ENCODE peak calls at places on chromosomes 16 and 17, in four cellular contexts. V, D, X and E are unnamed samples. For H3K4me1, the result is how much of the 10 kb centered on the place peaks cover.

GRCh38 chr16:84067640-84068039 is 25.0 kb upstream of the SLC38A8 start:
- DNase-seq in V (no peak), D (no peak), X (no peak), E (no peak)

GRCh38 chr17:37592291-37592690 is 16.9 kb downstream of the SYNRG start:
- DNase-seq in V (no peak), D (no peak), X (no peak), E (no peak)

GRCh38 chr17:2406903-2407790 is 6.3 kb upstream of the MNT start:
- DNase-seq in V (peak), D (peak), X (peak), E (no peak)

GRCh38 chr17:65389426-65389825 is 172.0 kb downstream of the AXIN2 start:
- DNase-seq in V (no peak), D (no peak), X (no peak), E (no peak)

GRCh38 chr17:40038882-40039513 is 15.2 kb downstream of the MED24 start:
- DNase-seq in V (peak), D (peak), X (peak), E (no peak)

GRCh38 chr16:31016018-31016417 is 5.6 kb upstream of the STX1B start:
- DNase-seq in V (no peak), D (no peak), X (no peak), E (no peak)

GRCh38 chr16:75267631-75268264 is 16.3 kb upstream of the BCAR1 start:
- DNase-seq in V (peak), D (peak), X (peak), E (no peak)

GRCh38 chr17:4591529-4591928 is 7.2 kb downstream of the SMTNL2 start:
- DNase-seq in V (no peak), D (no peak), X (no peak), E (no peak)

GRCh38 chr17:74758846-74759163 is 10.4 kb downstream of the NHERF1 start:
- DNase-seq in V (no peak), D (no peak), X (peak), E (no peak)

GRCh38 chr16:13039526-13039925 is 138.1 kb downstream of the SHISA9 start:
- DNase-seq in V (no peak), D (no peak), X (no peak), E (no peak)

GRCh38 chr17:4852504-4853075 is 19.4 kb downstream of the MINK1 start:
- DNase-seq in V (no peak), D (no peak), X (no peak), E (no peak)

GRCh38 chr16:82843606-82844271 is 217.0 kb downstream of the CDH13 start:
- DNase-seq in V (no peak), D (no peak), X (no peak), E (no peak)

GRCh38 chr17:52202572-52202876 is 44.0 kb upstream of the CA10 start:
- DNase-seq in V (no peak), D (no peak), X (no peak), E (no peak)

GRCh38 chr16:2712546-2712945 is 7.5 kb downstream of the PRSS27 start:
- DNase-seq in V (no peak), D (no peak), X (no peak), E (no peak)

GRCh38 chr16:72300892-72301291 is 128.9 kb upstream of the PMFBP1 start:
- DNase-seq in V (no peak), D (no peak), X (no peak), E (no peak)

GRCh38 chr17:11031787-11032186 is 193.9 kb upstream of the PIRT start:
- DNase-seq in V (no peak), D (no peak), X (no peak), E (no peak)

DNA sequence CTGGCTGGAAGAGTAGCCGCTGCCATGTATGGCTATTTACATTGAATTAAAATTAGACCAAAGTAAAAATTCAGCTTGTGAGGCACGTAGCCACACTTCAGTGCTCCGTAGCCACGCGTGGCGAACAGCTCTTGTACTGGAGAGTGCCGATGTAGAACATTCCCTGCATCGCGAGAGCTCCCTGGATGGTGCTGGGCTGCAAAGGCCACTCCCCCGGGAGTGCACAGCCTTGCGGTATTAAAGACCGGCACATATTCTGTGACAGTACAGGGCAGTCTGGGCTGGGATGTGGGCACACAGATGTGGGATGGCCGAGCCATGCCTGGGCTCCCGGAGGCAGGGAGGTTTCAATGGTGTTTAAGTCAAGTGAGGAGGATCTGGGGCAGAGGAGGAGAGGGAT is 102.2 kb downstream of the CMIP start:
- DNase-seq in V (no peak), D (no peak), X (no peak), E (no peak)
- H3K4me1 ChIP-seq in V (under half), D (half or more), X (under half), E (under half)

GRCh38 chr16:81494434-81494806 is 49.8 kb downstream of the CMIP start:
- DNase-seq in V (no peak), D (no peak), X (peak), E (no peak)

GRCh38 chr16:81493755-81494433 is 49.3 kb downstream of the CMIP start:
- DNase-seq in V (peak), D (no peak), X (peak), E (no peak)

GRCh38 chr16:81492965-81493754 is 48.6 kb downstream of the CMIP start:
- DNase-seq in V (no peak), D (no peak), X (peak), E (no peak)

GRCh38 chr16:81495321-81496234 is 51.0 kb downstream of the CMIP start:
- DNase-seq in V (no peak), D (peak), X (peak), E (no peak)

GRCh38 chr16:81494888-81495287 is 50.3 kb downstream of the CMIP start:
- DNase-seq in V (no peak), D (no peak), X (no peak), E (no peak)
- H3K4me1 ChIP-seq in V (under half), D (half or more), X (under half), E (half or more)

GRCh38 chr17:81334419-81334896 is 39.4 kb upstream of the SLC38A10 start:
- DNase-seq in V (no peak), D (no peak), X (peak), E (no peak)
- H3K4me1 ChIP-seq in V (under half), D (under half), X (under half), E (under half)

GRCh38 chr17:13140750-13141149 is 122.9 kb upstream of the ELAC2 start:
- DNase-seq in V (no peak), D (no peak), X (no peak), E (no peak)

GRCh38 chr17:13134106-13134505 is 116.3 kb upstream of the ELAC2 start:
- DNase-seq in V (no peak), D (no peak), X (no peak), E (no peak)

GRCh38 chr17:13131211-13131610 is 113.4 kb upstream of the ELAC2 start:
- DNase-seq in V (no peak), D (no peak), X (no peak), E (no peak)

GRCh38 chr17:13135496-13135895 is 117.7 kb upstream of the ELAC2 start:
- DNase-seq in V (no peak), D (no peak), X (no peak), E (no peak)
- H3K4me1 ChIP-seq in V (under half), D (under half), X (under half), E (under half)

GRCh38 chr17:16374129-16374528 is 6.8 kb upstream of the UBB start:
- DNase-seq in V (no peak), D (no peak), X (no peak), E (no peak)
- H3K4me1 ChIP-seq in V (under half), D (under half), X (under half), E (under half)

GRCh38 chr16:67541391-67542263 is 13.0 kb downstream of the RIPOR1 start:
- DNase-seq in V (no peak), D (peak), X (peak), E (no peak)
- H3K4me1 ChIP-seq in V (under half), D (half or more), X (under half), E (half or more)